ENCODE peak calls at places on chromosomes 2 and 18, in eight cellular contexts. K, G, L, Y, U, O, P and I are unnamed samples.

GRCh38 chr2:40403233-40403841 is 48.6 kb downstream of the SLC8A1 start:
- DNase-seq in K (no peak), G (no peak), L (peak), Y (no peak), U (no peak), O (no peak), P (no peak), I (no peak)

GRCh38 chr2:73638429-73638828 is 3.8 kb downstream of the NAT8 start:
- DNase-seq in K (no peak), G (no peak), L (no peak), Y (no peak), U (no peak), O (no peak), P (no peak), I (no peak)

GRCh38 chr2:113219889-113220641 is 46.3 kb downstream of the PSD4 start:
- DNase-seq in K (no peak), G (no peak), L (no peak), Y (peak), U (no peak), O (peak), P (no peak), I (peak)

GRCh38 chr18:39199231-39199855 is 1633.7 kb upstream of the CELF4 start:
- DNase-seq in K (no peak), G (no peak), L (no peak), Y (no peak), U (no peak), O (no peak), P (no peak), I (no peak)

GRCh38 chr2:195480121-195480520 is 176.9 kb upstream of the SLC39A10 start:
- DNase-seq in K (no peak), G (peak), L (no peak), Y (no peak), U (no peak), O (no peak), P (no peak), I (no peak)

GRCh38 chr2:187912956-187913355 is 358.7 kb upstream of the TFPI start:
- DNase-seq in K (no peak), G (no peak), L (no peak), Y (no peak), U (no peak), O (no peak), P (no peak), I (no peak)

GRCh38 chr18:37306420-37306819 is 259.2 kb downstream of the CELF4 start:
- DNase-seq in K (no peak), G (no peak), L (no peak), Y (no peak), U (no peak), O (no peak), P (no peak), I (no peak)

GRCh38 chr2:70851704-70852103 is 16.1 kb upstream of the CD207 start:
- DNase-seq in K (no peak), G (peak), L (no peak), Y (no peak), U (no peak), O (no peak), P (no peak), I (no peak)

GRCh38 chr2:128631698-128632490 is 313.2 kb upstream of the HS6ST1 start:
- DNase-seq in K (no peak), G (no peak), L (no peak), Y (no peak), U (no peak), O (no peak), P (no peak), I (no peak)

GRCh38 chr2:215528555-215528954 is 92.7 kb upstream of the FN1 start:
- DNase-seq in K (peak), G (no peak), L (peak), Y (no peak), U (no peak), O (no peak), P (no peak), I (no peak)

GRCh38 chr18:11752116-11752911 is 63.2 kb downstream of the GNAL start:
- DNase-seq in K (no peak), G (no peak), L (no peak), Y (no peak), U (no peak), O (no peak), P (peak), I (no peak)

GRCh38 chr2:26009567-26009963 is 24.3 kb upstream of the RAB10 start:
- DNase-seq in K (no peak), G (no peak), L (no peak), Y (no peak), U (no peak), O (no peak), P (no peak), I (no peak)

GRCh38 chr2:52539026-52539964 is 1228.3 kb upstream of the CHAC2 start:
- DNase-seq in K (no peak), G (no peak), L (peak), Y (no peak), U (no peak), O (no peak), P (no peak), I (no peak)

GRCh38 chr18:60060578-60060977 is 160.8 kb downstream of the PMAIP1 start:
- DNase-seq in K (no peak), G (no peak), L (no peak), Y (no peak), U (no peak), O (no peak), P (no peak), I (no peak)

GRCh38 chr2:15223887-15224286 is 337.2 kb downstream of the NBAS start:
- DNase-seq in K (no peak), G (no peak), L (peak), Y (no peak), U (no peak), O (no peak), P (no peak), I (no peak)

GRCh38 chr2:205683179-205683978 is 1.1 kb downstream of the NRP2 start:
- DNase-seq in K (no peak), G (no peak), L (no peak), Y (no peak), U (no peak), O (no peak), P (no peak), I (no peak)

GRCh38 chr2:182144039-182144779 is 158.6 kb downstream of the PPP1R1C start:
- DNase-seq in K (no peak), G (no peak), L (no peak), Y (no peak), U (no peak), O (no peak), P (no peak), I (no peak)

GRCh38 chr2:215702116-215702905 is 266.4 kb upstream of the FN1 start:
- DNase-seq in K (no peak), G (no peak), L (no peak), Y (no peak), U (no peak), O (no peak), P (no peak), I (no peak)

GRCh38 chr18:47247036-47247832 is 4.2 kb downstream of the SKOR2 start:
- DNase-seq in K (no peak), G (no peak), L (no peak), Y (no peak), U (no peak), O (no peak), P (peak), I (no peak)

GRCh38 chr2:233059547-233059796 is 670 bp upstream of the INPP5D start:
- DNase-seq in K (no peak), G (no peak), L (no peak), Y (no peak), U (no peak), O (no peak), P (no peak), I (no peak)

GRCh38 chr2:98314251-98314650 is 32.0 kb upstream of the CNGA3 start:
- DNase-seq in K (no peak), G (no peak), L (no peak), Y (no peak), U (no peak), O (no peak), P (no peak), I (no peak)

GRCh38 chr18:69636529-69637301 is 236.0 kb downstream of the DOK6 start:
- DNase-seq in K (no peak), G (no peak), L (no peak), Y (no peak), U (no peak), O (no peak), P (no peak), I (no peak)

GRCh38 chr2:216352653-216353270 is 19.5 kb downstream of the MARCHF4 start:
- DNase-seq in K (no peak), G (peak), L (no peak), Y (no peak), U (no peak), O (no peak), P (no peak), I (no peak)

GRCh38 chr18:36078751-36079529 is 11.6 kb upstream of the RPRD1A start:
- DNase-seq in K (no peak), G (no peak), L (peak), Y (no peak), U (no peak), O (no peak), P (no peak), I (no peak)

GRCh38 chr2:108588070-108588668 is 53.9 kb downstream of the LIMS1 start:
- DNase-seq in K (no peak), G (peak), L (no peak), Y (no peak), U (no peak), O (no peak), P (no peak), I (no peak)

GRCh38 chr18:51399491-51400122 is 202.1 kb upstream of the MEX3C start:
- DNase-seq in K (no peak), G (no peak), L (no peak), Y (no peak), U (no peak), O (no peak), P (no peak), I (no peak)

GRCh38 chr2:102058293-102058833 is 66.6 kb downstream of the IL1R2 start:
- DNase-seq in K (no peak), G (no peak), L (no peak), Y (no peak), U (no peak), O (peak), P (no peak), I (no peak)

GRCh38 chr2:102057502-102058292 is 65.9 kb downstream of the IL1R2 start:
- DNase-seq in K (no peak), G (no peak), L (no peak), Y (peak), U (no peak), O (no peak), P (no peak), I (no peak)

GRCh38 chr2:102053096-102053495 is 61.3 kb downstream of the IL1R2 start:
- DNase-seq in K (no peak), G (no peak), L (no peak), Y (no peak), U (no peak), O (peak), P (no peak), I (no peak)

GRCh38 chr2:102056079-102056581 is 64.4 kb downstream of the IL1R2 start:
- DNase-seq in K (no peak), G (no peak), L (no peak), Y (no peak), U (no peak), O (peak), P (no peak), I (peak)

GRCh38 chr2:102055346-102055975 is 63.7 kb downstream of the IL1R2 start:
- DNase-seq in K (no peak), G (no peak), L (no peak), Y (no peak), U (no peak), O (peak), P (no peak), I (no peak)
- H3K27ac ChIP-seq in K (no peak), G (no peak), L (no peak), Y (peak), U (no peak), O (peak), P (no peak), I (no peak)

GRCh38 chr2:44949329-44950151 is 8.0 kb downstream of the SIX3 start:
- DNase-seq in K (no peak), G (no peak), L (no peak), Y (no peak), U (no peak), O (no peak), P (peak), I (peak)

GRCh38 chr2:44951714-44952113 is 10.2 kb downstream of the SIX3 start:
- DNase-seq in K (no peak), G (no peak), L (no peak), Y (no peak), U (no peak), O (no peak), P (no peak), I (no peak)

GRCh38 chr2:44950646-44951045 is 9.1 kb downstream of the SIX3 start:
- DNase-seq in K (no peak), G (no peak), L (no peak), Y (no peak), U (no peak), O (no peak), P (no peak), I (peak)

GRCh38 chr2:44952143-44952805 is 10.8 kb downstream of the SIX3 start:
- DNase-seq in K (no peak), G (peak), L (no peak), Y (no peak), U (no peak), O (no peak), P (peak), I (peak)

GRCh38 chr2:44951124-44951523 is 9.6 kb downstream of the SIX3 start:
- DNase-seq in K (no peak), G (no peak), L (no peak), Y (no peak), U (no peak), O (no peak), P (no peak), I (peak)
- TF ChIP-seq CTCF in K (no peak), G (no peak), L (no peak), Y (no peak), U (no peak), O (no peak), P (no peak), I (no peak)

GRCh38 chr2:46198931-46199330 is 98.3 kb upstream of the EPAS1 start:
- DNase-seq in K (no peak), G (no peak), L (no peak), Y (no peak), U (no peak), O (no peak), P (no peak), I (no peak)
- H3K27ac ChIP-seq in K (peak), G (no peak), L (no peak), Y (no peak), U (no peak), O (no peak), P (no peak), I (no peak)

GRCh38 chr2:10096641-10097040 is 16.4 kb upstream of the CYS1 start:
- DNase-seq in K (no peak), G (no peak), L (no peak), Y (no peak), U (no peak), O (no peak), P (no peak), I (no peak)
- TF ChIP-seq CTCF in K (no peak), G (no peak), L (no peak), Y (no peak), U (no peak), O (no peak), P (no peak), I (no peak)

DNA sequence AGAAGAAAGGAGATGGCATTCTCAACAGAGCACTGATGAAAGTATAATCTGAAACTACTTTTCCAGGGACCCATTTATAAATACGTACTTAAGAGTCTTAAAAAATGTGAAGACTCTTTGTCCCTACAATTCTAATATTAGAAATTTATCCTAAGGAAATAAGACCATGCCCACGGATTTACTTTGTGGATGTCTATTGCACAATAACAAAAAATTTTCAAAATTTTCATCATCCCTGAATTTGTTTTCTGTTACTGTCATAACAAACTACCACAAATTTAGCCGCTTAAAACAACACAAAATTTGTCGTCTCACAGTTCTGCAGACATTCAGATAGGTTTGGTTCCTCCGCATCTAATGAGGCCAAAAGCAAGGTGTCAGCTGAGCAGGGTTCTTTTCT is 182.3 kb upstream of the SMAD7 start:
- DNase-seq in K (no peak), G (no peak), L (no peak), Y (no peak), U (no peak), O (no peak), P (no peak), I (no peak)
- H3K27ac ChIP-seq in K (no peak), G (no peak), L (no peak), Y (no peak), U (no peak), O (no peak), P (no peak), I (no peak)

GRCh38 chr2:188974184-188974583 is at the start of gene COL3A1:
- DNase-seq in K (no peak), G (no peak), L (peak), Y (no peak), U (no peak), O (peak), P (peak), I (no peak)

GRCh38 chr2:188979119-188979729 is 5.1 kb downstream of the COL3A1 start:
- DNase-seq in K (no peak), G (no peak), L (no peak), Y (no peak), U (no peak), O (no peak), P (no peak), I (no peak)

GRCh38 chr2:188978291-188979081 is 4.3 kb downstream of the COL3A1 start:
- DNase-seq in K (no peak), G (peak), L (no peak), Y (no peak), U (no peak), O (no peak), P (peak), I (no peak)

GRCh38 chr2:188975497-188976102 is 1.4 kb downstream of the COL3A1 start:
- DNase-seq in K (no peak), G (no peak), L (peak), Y (no peak), U (no peak), O (peak), P (no peak), I (no peak)

GRCh38 chr2:188976545-188977268 is 2.5 kb downstream of the COL3A1 start:
- DNase-seq in K (no peak), G (no peak), L (no peak), Y (no peak), U (no peak), O (no peak), P (no peak), I (no peak)
- TF ChIP-seq CTCF in K (peak), G (no peak), L (peak), Y (peak), U (no peak), O (peak), P (peak), I (peak)